ENCODE peak calls at places on chromosomes 3 and 15, in five cellular contexts. M, N, A, J and F are unnamed samples.

GRCh38 chr3:20043398-20043797 is 3.2 kb downstream of the KAT2B start:
- DNase-seq in J (peak; percentile 93), N (peak; percentile 96), M (no peak), A (peak; percentile 78), F (peak; percentile 93)

GRCh38 chr15:97023131-97023844 is 692.8 kb downstream of the NR2F2 start:
- DNase-seq in N (no peak), J (no peak), M (no peak), A (no peak), F (no peak)

GRCh38 chr3:146035366-146035765 is 125.6 kb downstream of the PLOD2 start:
- DNase-seq in J (no peak), M (no peak), N (no peak), A (no peak), F (no peak)

GRCh38 chr3:17431004-17431403 is 311.4 kb downstream of the TBC1D5 start:
- DNase-seq in J (no peak), M (peak; percentile 41), N (no peak), A (no peak), F (no peak)

GRCh38 chr3:159266779-159267178 is 464.9 kb downstream of the MFSD1 start:
- DNase-seq in N (no peak), A (no peak), J (no peak), M (peak; percentile 43), F (no peak)

GRCh38 chr15:68197170-68197492 is 8.0 kb downstream of the CALML4 start:
- DNase-seq in J (no peak), M (no peak), N (no peak), A (no peak), F (no peak)

GRCh38 chr15:31440754-31441298 is 114.2 kb downstream of the KLF13 start:
- DNase-seq in J (peak; percentile 64), M (no peak), N (peak; percentile 75), A (peak; percentile 37), F (peak; percentile 42)

GRCh38 chr3:114850913-114851312 is 296.2 kb downstream of the ZBTB20 start:
- DNase-seq in M (no peak), A (no peak), J (no peak), N (no peak), F (no peak)

GRCh38 chr3:106097817-106098410 is 229.1 kb upstream of the CBLB start:
- DNase-seq in J (no peak), A (no peak), M (no peak), N (no peak), F (no peak)

GRCh38 chr3:32392530-32393302 is 1.1 kb downstream of the CMTM7 start:
- DNase-seq in J (peak; percentile 42), N (peak; percentile 80), M (no peak), A (no peak), F (peak; percentile 54)

GRCh38 chr15:57060799-57061198 is 142.4 kb downstream of the TCF12 start:
- DNase-seq in J (no peak), A (no peak), M (no peak), N (no peak), F (no peak)

GRCh38 chr15:100345438-100345837 is 3.7 kb upstream of the ADAMTS17 start:
- DNase-seq in J (no peak), M (no peak), N (no peak), A (no peak), F (no peak)

GRCh38 chr3:105399611-105400010 is 32.9 kb downstream of the ALCAM start:
- DNase-seq in M (no peak), N (no peak), A (no peak), J (no peak), F (no peak)

GRCh38 chr3:18424862-18425640 is at the start of gene SATB1:
- DNase-seq in M (peak; percentile 32), N (peak; percentile 88), J (peak; percentile 87), A (peak; percentile 72), F (peak; percentile 77)

GRCh38 chr15:36682091-36682490 is 102.7 kb downstream of the CDIN1 start:
- DNase-seq in J (no peak), M (no peak), A (no peak), N (no peak), F (no peak)

GRCh38 chr15:63357657-63358161 is 23.9 kb downstream of the CA12 start:
- DNase-seq in M (no peak), J (peak; percentile 59), A (no peak), N (no peak), F (no peak)

GRCh38 chr3:113128386-113129015 is 82.9 kb upstream of the BOC start:
- DNase-seq in M (no peak), N (no peak), A (no peak), J (no peak), F (no peak)

GRCh38 chr3:99256788-99257187 is 355.3 kb upstream of the DCBLD2 start:
- DNase-seq in A (no peak), N (no peak), J (no peak), M (no peak), F (no peak)

GRCh38 chr3:191085091-191085490 is 114.0 kb upstream of the OSTN start:
- DNase-seq in A (no peak), J (no peak), M (no peak), N (no peak), F (no peak)

GRCh38 chr3:100456745-100457144 is 35.7 kb upstream of the TMEM45A start:
- DNase-seq in N (no peak), A (no peak), J (no peak), M (no peak), F (no peak)

GRCh38 chr3:113698891-113699465 is 2.5 kb upstream of the USF3 start:
- DNase-seq in N (peak; percentile 42), M (no peak), J (peak; percentile 60), A (no peak), F (no peak)

GRCh38 chr3:77125934-77126333 is 86.0 kb downstream of the ROBO2 start:
- DNase-seq in A (no peak), J (no peak), N (no peak), M (no peak), F (no peak)

GRCh38 chr3:45741247-45741646 is 52.1 kb downstream of the SACM1L start:
- DNase-seq in A (no peak), M (no peak), N (no peak), J (no peak), F (no peak)

GRCh38 chr3:45741742-45742141 is 52.5 kb downstream of the SACM1L start:
- DNase-seq in J (no peak), A (no peak), N (no peak), M (no peak), F (no peak)

GRCh38 chr3:45739944-45740343 is 50.7 kb downstream of the SACM1L start:
- DNase-seq in N (no peak), A (no peak), M (no peak), J (no peak), F (no peak)

GRCh38 chr3:45737222-45737621 is 48.0 kb downstream of the SACM1L start:
- DNase-seq in M (no peak), J (no peak), A (no peak), N (no peak), F (no peak)

DNA sequence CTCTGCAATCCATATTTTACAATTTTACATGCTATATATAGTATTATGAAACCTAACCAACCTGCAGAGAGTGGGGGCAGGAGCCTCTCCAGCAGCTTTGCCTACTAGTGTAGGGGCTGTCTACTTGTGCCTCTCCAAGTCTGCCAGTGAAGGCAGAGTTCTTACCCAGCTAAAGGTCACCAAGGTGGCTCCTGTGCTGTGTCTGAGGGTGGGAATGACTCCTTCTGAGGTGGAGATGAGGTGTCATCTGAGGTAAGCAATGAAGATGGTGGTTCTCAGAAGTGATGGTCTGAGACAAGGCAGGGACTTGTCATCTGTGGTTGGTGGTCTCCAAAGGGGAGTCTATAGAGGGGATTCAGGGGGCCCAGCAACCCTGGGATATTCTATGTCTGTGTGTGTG is 47.5 kb downstream of the SACM1L start:
- DNase-seq in M (no peak), J (no peak), N (no peak), A (no peak), F (no peak)
- H3K36me3 ChIP-seq in M (peaks cover 94% of the 10 kb centered on the region), J (peaks cover 92% of the 10 kb centered on the region), N (peaks cover 99% of the 10 kb centered on the region), A (peaks cover 100% of the 10 kb centered on the region), F (peaks cover 61% of the 10 kb centered on the region)

DNA sequence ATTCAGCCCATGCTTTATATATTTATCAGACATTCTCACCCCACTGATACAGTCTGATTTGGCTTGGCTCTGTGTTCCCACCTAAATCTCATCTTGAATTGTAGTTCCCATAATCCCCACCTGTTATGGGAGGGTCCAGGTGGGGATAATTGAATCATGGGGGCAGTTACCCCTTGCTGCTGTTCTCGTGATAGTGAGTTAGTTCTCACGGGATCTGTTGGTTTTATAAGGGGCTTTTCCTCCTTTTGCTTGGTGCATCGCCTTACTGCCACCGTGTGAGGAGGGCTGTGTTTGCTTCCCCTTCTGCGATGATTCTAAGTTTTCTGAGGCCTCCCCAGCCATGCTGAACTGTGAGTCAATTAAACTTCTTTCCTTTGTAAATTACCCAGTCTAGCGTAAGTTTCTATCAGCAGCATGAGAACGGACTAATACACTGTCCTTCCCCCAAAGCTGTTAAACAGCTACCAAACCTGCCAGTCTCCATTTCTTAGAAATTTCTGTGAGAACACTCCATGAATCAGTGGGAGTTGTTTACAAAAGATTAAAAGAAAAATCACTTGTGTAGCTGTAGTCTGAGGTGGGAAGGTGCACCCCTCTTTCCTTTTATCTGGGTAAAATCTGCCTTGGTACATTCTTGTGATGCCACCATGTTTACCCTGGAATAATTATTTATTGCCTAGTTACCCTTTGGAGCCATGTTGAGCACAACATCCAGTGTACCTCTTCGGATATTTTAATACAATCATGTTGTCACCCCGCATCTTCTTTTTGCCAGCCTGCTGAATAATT is 160.5 kb downstream of the THSD4 start:
- DNase-seq in A (no peak), M (no peak), J (no peak), N (no peak), F (no peak)
- TF ChIP-seq EP300 in A (no peak), M (no peak), J (no peak), N (no peak), F (no peak)

GRCh38 chr15:51765751-51766150 is 14.4 kb downstream of the TMOD2 start:
- DNase-seq in M (no peak), A (no peak), J (no peak), N (no peak), F (no peak)

GRCh38 chr15:51770902-51771301 is 19.5 kb downstream of the TMOD2 start:
- DNase-seq in J (no peak), N (no peak), A (no peak), M (no peak), F (no peak)

GRCh38 chr15:51771773-51772172 is 20.4 kb downstream of the TMOD2 start:
- DNase-seq in A (no peak), N (no peak), M (no peak), J (no peak), F (no peak)

GRCh38 chr15:51768018-51768417 is 16.6 kb downstream of the TMOD2 start:
- DNase-seq in A (no peak), N (peak; percentile 44), J (no peak), M (no peak), F (no peak)
- H3K27ac ChIP-seq in A (no peak overlapping the region), N (peak overlapping the region; percentile 66), J (no peak overlapping the region), M (no peak overlapping the region), F (no peak overlapping the region)

GRCh38 chr3:123929325-123929724 is 31.7 kb downstream of the CCDC14 start:
- DNase-seq in A (no peak), N (no peak), J (no peak), M (no peak), F (no peak)

GRCh38 chr3:123920868-123921267 is 36.7 kb upstream of the MYLK start:
- DNase-seq in M (no peak), N (no peak), J (no peak), A (no peak), F (no peak)

GRCh38 chr3:123930426-123930825 is 30.6 kb downstream of the CCDC14 start:
- DNase-seq in A (no peak), M (no peak), N (no peak), J (no peak), F (no peak)

DNA sequence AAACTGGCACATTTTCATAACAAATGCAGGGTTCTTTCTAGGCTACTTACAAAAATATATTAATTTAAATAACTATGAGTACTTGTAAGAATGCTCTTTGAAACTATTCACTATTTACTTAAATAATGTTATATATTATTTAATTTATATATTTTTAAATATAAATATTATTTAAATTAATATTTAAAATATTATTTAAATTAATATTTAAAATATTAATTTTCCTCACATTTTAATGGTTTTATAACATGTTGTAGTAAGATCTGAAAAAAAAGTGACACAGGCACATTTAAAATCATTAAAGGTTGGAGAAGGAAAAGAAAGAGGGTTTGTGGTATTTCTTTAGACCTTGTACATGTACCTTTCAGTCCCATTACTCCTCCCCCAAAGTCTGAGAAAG is 34.6 kb downstream of the CCDC14 start:
- DNase-seq in A (no peak), J (no peak), M (no peak), N (no peak), F (no peak)
- H3K36me3 ChIP-seq in A (peaks cover 88% of the 10 kb centered on the region), J (peaks cover 41% of the 10 kb centered on the region), M (peaks cover 28% of the 10 kb centered on the region), N (peaks cover 21% of the 10 kb centered on the region), F (peaks cover 42% of the 10 kb centered on the region)